ENCODE peak calls at places on chromosomes 13 and 19, in nine cellular contexts. H is PC-9, C is A549, K is psoas muscle, M is GM23338, O is heart right ventricle, F is foreskin keratinocyte, E is IMR-90, R is ascending aorta. B is an unnamed sample. For H3K4me1, the result is how much of the 10 kb centered on the place peaks cover.

GRCh38 chr19:45424191-45425058 is 708 bp upstream of the ERCC1 start:
- DNase-seq in H (peak), C (peak), K (peak), M (peak), O (peak), F (peak), E (peak), R (peak), B (peak)

GRCh38 chr13:39577203-39577602 is 25.8 kb downstream of the LHFPL6 start:
- DNase-seq in H (no peak), C (no peak), K (no peak), M (no peak), O (no peak), F (no peak), E (no peak), R (no peak), B (no peak)

GRCh38 chr13:79352107-79352506 is 53.9 kb downstream of the RBM26 start:
- DNase-seq in H (no peak), C (no peak), K (no peak), M (no peak), O (no peak), F (no peak), E (peak), R (no peak), B (no peak)

GRCh38 chr13:111338841-111339240 is 18.4 kb downstream of the TEX29 start:
- DNase-seq in H (no peak), C (no peak), K (no peak), M (no peak), O (peak), F (no peak), E (no peak), R (peak), B (no peak)

GRCh38 chr13:71619096-71619495 is 247.9 kb downstream of the DACH1 start:
- DNase-seq in H (no peak), C (no peak), K (no peak), M (no peak), O (no peak), F (no peak), E (no peak), R (no peak), B (no peak)

GRCh38 chr19:5075603-5076002 is 106.7 kb downstream of the KDM4B start:
- DNase-seq in H (no peak), C (no peak), K (no peak), M (no peak), O (no peak), F (no peak), E (no peak), R (no peak), B (no peak)

GRCh38 chr13:71625694-71626093 is 241.3 kb downstream of the DACH1 start:
- DNase-seq in H (no peak), C (no peak), K (no peak), M (no peak), O (no peak), F (no peak), E (peak), R (no peak), B (no peak)

GRCh38 chr13:45361596-45362206 is 20.7 kb upstream of the TPT1 start:
- DNase-seq in H (peak), C (peak), K (no peak), M (no peak), O (no peak), F (peak), E (peak), R (no peak), B (no peak)

GRCh38 chr13:34044660-34045080 is 226.7 kb downstream of the RFC3 start:
- DNase-seq in H (peak), C (peak), K (no peak), M (no peak), O (no peak), F (peak), E (peak), R (no peak), B (no peak)

GRCh38 chr19:8004723-8005513 is 523 bp downstream of the ELAVL1 start:
- DNase-seq in H (no peak), C (no peak), K (no peak), M (peak), O (no peak), F (no peak), E (peak), R (no peak), B (peak)

GRCh38 chr19:27672309-27673047 is 1540.5 kb downstream of the UQCRFS1 start:
- DNase-seq in H (no peak), C (no peak), K (peak), M (no peak), O (peak), F (no peak), E (no peak), R (no peak), B (no peak)

GRCh38 chr19:13153627-13154240 is 3.5 kb downstream of the IER2 start:
- DNase-seq in H (peak), C (no peak), K (peak), M (peak), O (no peak), F (no peak), E (no peak), R (no peak), B (no peak)

GRCh38 chr19:58510084-58510862 is 1.5 kb downstream of the SLC27A5 start:
- DNase-seq in H (no peak), C (no peak), K (no peak), M (no peak), O (no peak), F (no peak), E (no peak), R (no peak), B (no peak)

GRCh38 chr19:1249990-1250298 is 1.6 kb downstream of the MIDN start:
- DNase-seq in H (no peak), C (no peak), K (no peak), M (no peak), O (no peak), F (no peak), E (no peak), R (no peak), B (no peak)

DNA sequence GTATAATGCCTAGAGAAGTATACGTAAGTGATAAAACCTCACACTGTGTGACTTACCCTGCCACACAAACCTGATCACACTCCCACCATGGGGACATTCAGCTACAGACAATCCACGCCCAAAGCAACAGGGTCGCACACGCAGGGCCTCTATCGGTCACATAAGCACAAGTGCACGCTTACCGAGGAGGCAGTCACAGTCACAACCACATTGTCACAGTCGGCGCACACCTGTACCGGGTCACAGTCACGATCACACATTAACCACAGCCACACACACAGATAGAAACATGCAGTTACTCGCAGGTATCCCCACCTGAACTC is 584 bp downstream of the ZNF566 start:
- DNase-seq in H (peak), C (no peak), K (no peak), M (no peak), O (peak), F (no peak), E (no peak), R (no peak), B (peak)
- TF ChIP-seq CTCF in H (no peak), C (peak), K (no peak), M (no peak), O (no peak), F (no peak), E (no peak), R (no peak), B (no peak)

DNA sequence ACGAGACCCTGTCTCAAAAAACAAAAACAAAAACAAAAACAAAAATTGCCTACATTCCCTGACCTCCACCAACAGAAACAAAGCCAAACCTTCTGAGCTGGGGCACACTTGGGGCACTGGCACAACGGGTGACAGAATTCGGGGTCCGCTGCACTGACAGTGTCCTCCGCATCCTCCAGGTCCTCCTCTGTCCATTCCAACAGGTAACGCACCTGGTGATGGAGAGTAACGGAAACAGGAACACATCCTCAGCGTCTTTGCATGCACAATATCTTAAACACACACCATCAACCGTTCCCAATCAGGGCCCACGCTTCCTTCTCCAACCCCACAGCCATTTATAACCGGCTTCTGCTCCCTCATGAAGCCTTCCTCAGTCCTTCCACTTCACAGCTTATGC is 34.6 kb downstream of the PDCD5 start:
- DNase-seq in H (no peak), C (no peak), K (no peak), M (no peak), O (no peak), F (no peak), E (no peak), R (no peak), B (no peak)
- H3K4me1 ChIP-seq in H (under half), C (under half), K (under half), M (under half), O (under half), F (under half), E (under half), R (under half), B (under half)

GRCh38 chr19:12047868-12048267 is 4.9 kb downstream of the ZNF878 start:
- DNase-seq in H (no peak), C (no peak), K (no peak), M (no peak), O (no peak), F (no peak), E (peak), R (no peak), B (no peak)

GRCh38 chr19:12043752-12044422 is 8.4 kb upstream of the ZNF433 start:
- DNase-seq in H (no peak), C (no peak), K (no peak), M (peak), O (no peak), F (no peak), E (no peak), R (no peak), B (no peak)

GRCh38 chr19:12042893-12043292 is 7.4 kb upstream of the ZNF433 start:
- DNase-seq in H (no peak), C (no peak), K (no peak), M (no peak), O (no peak), F (no peak), E (no peak), R (no peak), B (no peak)
- TF ChIP-seq CTCF in H (no peak), C (no peak), K (no peak), M (no peak), O (no peak), F (no peak), E (no peak), R (no peak), B (no peak)

DNA sequence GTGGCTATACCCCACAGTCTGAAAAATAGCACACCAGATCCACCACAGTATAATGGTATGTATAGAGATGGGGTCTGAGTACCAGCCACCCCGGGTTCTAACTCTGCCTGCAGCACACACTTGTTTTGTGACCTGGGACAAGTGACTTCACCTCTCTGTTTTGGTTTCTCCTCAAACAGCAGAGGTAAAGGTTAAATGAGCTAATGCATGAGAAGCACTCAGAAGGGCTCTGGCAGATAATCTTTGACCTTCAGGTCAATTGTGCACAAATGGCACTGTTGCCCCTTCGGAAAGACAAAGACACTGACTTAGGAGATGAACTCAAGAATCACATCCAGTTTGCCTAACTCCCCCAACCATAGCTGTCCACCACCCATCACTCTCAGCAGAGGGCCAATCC is 7.7 kb downstream of the ZC3H4 start:
- DNase-seq in H (no peak), C (no peak), K (peak), M (no peak), O (no peak), F (no peak), E (no peak), R (no peak), B (no peak)
- H3K4me1 ChIP-seq in H (under half), C (under half), K (half or more), M (under half), O (half or more), F (under half), E (under half), R (half or more), B (under half)

GRCh38 chr19:40529093-40529954 is 47.3 kb upstream of the SHKBP1 start:
- DNase-seq in H (peak), C (peak), K (peak), M (peak), O (peak), F (peak), E (peak), R (peak), B (peak)

GRCh38 chr19:40528533-40529092 is 48.1 kb upstream of the SHKBP1 start:
- DNase-seq in H (no peak), C (no peak), K (no peak), M (no peak), O (no peak), F (no peak), E (no peak), R (no peak), B (no peak)

GRCh38 chr19:40530091-40530901 is 46.4 kb upstream of the SHKBP1 start:
- DNase-seq in H (no peak), C (no peak), K (no peak), M (peak), O (no peak), F (no peak), E (no peak), R (no peak), B (peak)

GRCh38 chr19:40534148-40534547 is 42.5 kb upstream of the SHKBP1 start:
- DNase-seq in H (no peak), C (no peak), K (no peak), M (no peak), O (no peak), F (no peak), E (no peak), R (no peak), B (no peak)

GRCh38 chr19:40533508-40533907 is 43.2 kb upstream of the SHKBP1 start:
- DNase-seq in H (no peak), C (peak), K (no peak), M (peak), O (no peak), F (no peak), E (no peak), R (no peak), B (no peak)
- TF ChIP-seq CTCF in H (peak), C (peak), K (no peak), M (peak), O (no peak), F (peak), E (peak), R (no peak), B (no peak)

GRCh38 chr13:27918918-27919255 is 913 bp upstream of the PDX1 start:
- DNase-seq in H (no peak), C (no peak), K (no peak), M (peak), O (no peak), F (no peak), E (no peak), R (no peak), B (no peak)

GRCh38 chr13:27917121-27917947 is 2.5 kb upstream of the PDX1 start:
- DNase-seq in H (no peak), C (no peak), K (no peak), M (peak), O (no peak), F (no peak), E (no peak), R (no peak), B (no peak)

GRCh38 chr13:27919299-27919933 is 384 bp upstream of the PDX1 start:
- DNase-seq in H (no peak), C (peak), K (no peak), M (no peak), O (no peak), F (no peak), E (no peak), R (no peak), B (no peak)

GRCh38 chr13:27919934-27920676 is at the start of gene PDX1:
- DNase-seq in H (no peak), C (no peak), K (no peak), M (peak), O (no peak), F (no peak), E (no peak), R (no peak), B (peak)

GRCh38 chr13:27918041-27918917 is 1.5 kb upstream of the PDX1 start:
- DNase-seq in H (no peak), C (no peak), K (no peak), M (peak), O (no peak), F (no peak), E (no peak), R (no peak), B (no peak)
- H3K4me1 ChIP-seq in H (under half), C (under half), K (under half), M (half or more), O (under half), F (under half), E (under half), R (under half), B (under half)

B was measured in testis.